ENCODE peak calls at places on chromosomes 11 and 22, in five cellular contexts. N is IMR-90, U is neuronal stem cell, Y is mesenchymal stem cell, H is H1. O is an unnamed sample.

GRCh38 chr22:45217806-45218205 is 22.9 kb downstream of the KIAA0930 start:
- DNase-seq in U (no peak), H (no peak), N (no peak), Y (no peak), O (no peak)

GRCh38 chr11:112227002-112227401 is 774 bp downstream of the PTS start:
- DNase-seq in Y (peak), N (peak), U (no peak), H (no peak), O (no peak)

GRCh38 chr22:45884201-45885067 is 92.5 kb downstream of the WNT7B start:
- DNase-seq in H (no peak), U (no peak), N (no peak), Y (no peak), O (peak)

GRCh38 chr22:22948651-22949611 is 61.3 kb downstream of the IGLL5 start:
- DNase-seq in N (peak), Y (no peak), H (no peak), U (no peak), O (no peak)

GRCh38 chr11:74493816-74494630 is 499 bp upstream of the LIPT2 start:
- DNase-seq in Y (no peak), U (no peak), H (no peak), N (peak), O (no peak)

GRCh38 chr11:27703453-27703852 is 3.2 kb upstream of the BDNF start:
- DNase-seq in N (peak), Y (peak), U (no peak), H (no peak), O (no peak)

GRCh38 chr11:24808173-24808572 is 311.3 kb downstream of the LUZP2 start:
- DNase-seq in H (no peak), N (no peak), U (no peak), Y (no peak), O (no peak)

GRCh38 chr22:37021710-37022482 is 2.4 kb downstream of the MPST start:
- DNase-seq in U (peak), H (peak), N (peak), Y (peak), O (no peak)

GRCh38 chr11:114296190-114296978 is at the start of gene NNMT:
- DNase-seq in Y (peak), U (no peak), H (no peak), N (peak), O (no peak)

GRCh38 chr11:117458275-117459120 is 130.8 kb downstream of the CEP164 start:
- DNase-seq in N (no peak), U (no peak), H (no peak), Y (no peak), O (no peak)

GRCh38 chr11:114929351-114929750 is 251.0 kb downstream of the NXPE2 start:
- DNase-seq in Y (no peak), H (no peak), N (no peak), U (no peak), O (no peak)

GRCh38 chr11:2526808-2527381 is 82.1 kb downstream of the KCNQ1 start:
- DNase-seq in N (no peak), H (peak), Y (no peak), U (no peak), O (peak)

GRCh38 chr11:134411887-134412507 is at the start of gene B3GAT1:
- DNase-seq in H (no peak), N (no peak), U (no peak), Y (no peak), O (no peak)

GRCh38 chr22:44616882-44617655 is 84.9 kb upstream of the PRR5 start:
- DNase-seq in H (no peak), Y (no peak), N (no peak), U (no peak), O (no peak)

GRCh38 chr22:20297414-20298109 is 22.3 kb downstream of the DGCR6L start:
- DNase-seq in U (no peak), Y (no peak), H (no peak), N (no peak), O (no peak)

GRCh38 chr11:72726266-72727220 is 25.7 kb downstream of the ARAP1 start:
- DNase-seq in H (no peak), U (no peak), Y (no peak), N (no peak), O (no peak)

GRCh38 chr11:82818399-82819043 is 81.7 kb downstream of the PRCP start:
- DNase-seq in H (no peak), Y (no peak), N (no peak), U (no peak), O (no peak)

GRCh38 chr22:29520851-29521250 is 32.7 kb downstream of the THOC5 start:
- DNase-seq in U (no peak), H (no peak), N (peak), Y (peak), O (no peak)

GRCh38 chr11:66495401-66495844 is 15.0 kb upstream of the BBS1 start:
- DNase-seq in U (no peak), H (peak), N (no peak), Y (no peak), O (peak)

GRCh38 chr11:32005786-32006406 is 85.0 kb upstream of the RCN1 start:
- DNase-seq in U (no peak), H (no peak), Y (no peak), N (peak), O (no peak)

GRCh38 chr22:25405854-25406509 is 158.5 kb upstream of the GRK3 start:
- DNase-seq in N (no peak), H (no peak), Y (no peak), U (no peak), O (no peak)

GRCh38 chr11:120666121-120666639 is 154.6 kb downstream of the GRIK4 start:
- DNase-seq in N (no peak), Y (no peak), U (no peak), H (no peak), O (peak)

GRCh38 chr11:86069408-86070086 is 663 bp upstream of the PICALM start:
- DNase-seq in U (no peak), N (peak), Y (peak), H (no peak), O (peak)
- H2BK15ac ChIP-seq in U (peak), N (peak), Y (peak), H (peak), O (no peak)

DNA sequence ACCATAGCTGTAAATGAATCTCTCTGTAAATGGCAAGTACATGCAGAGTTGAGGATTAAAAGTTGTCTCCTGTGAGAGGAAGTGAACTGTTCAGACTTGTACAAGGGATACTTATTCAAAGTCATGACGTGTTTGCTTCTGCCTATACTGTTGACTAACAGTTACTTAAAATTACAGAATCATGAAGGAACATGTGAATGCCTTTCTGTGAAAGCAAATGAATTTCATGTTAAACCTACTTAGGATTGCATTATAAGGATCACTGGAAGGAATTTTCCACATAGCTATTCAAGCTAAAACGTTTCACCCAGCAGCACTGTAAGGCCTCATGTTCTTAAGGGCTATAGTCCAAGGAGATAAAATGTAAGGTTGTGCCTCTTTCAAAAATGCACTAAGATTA is 93.4 kb upstream of the BIRC3 start:
- DNase-seq in H (no peak), N (peak), U (no peak), Y (peak), O (no peak)
- H2AFZ ChIP-seq in H (no peak), N (no peak), U (no peak), Y (no peak), O (no peak)

GRCh38 chr11:46977940-46978595 is 41.5 kb downstream of the CSTPP1 start:
- DNase-seq in N (peak), H (no peak), U (no peak), Y (peak), O (no peak)
- H2BK15ac ChIP-seq in N (peak), H (no peak), U (no peak), Y (no peak), O (no peak)

GRCh38 chr11:99509863-99510262 is 489.1 kb downstream of the CNTN5 start:
- DNase-seq in Y (no peak), H (no peak), N (no peak), U (no peak), O (no peak)
- H2AFZ ChIP-seq in Y (no peak), H (no peak), N (no peak), U (no peak), O (no peak)

DNA sequence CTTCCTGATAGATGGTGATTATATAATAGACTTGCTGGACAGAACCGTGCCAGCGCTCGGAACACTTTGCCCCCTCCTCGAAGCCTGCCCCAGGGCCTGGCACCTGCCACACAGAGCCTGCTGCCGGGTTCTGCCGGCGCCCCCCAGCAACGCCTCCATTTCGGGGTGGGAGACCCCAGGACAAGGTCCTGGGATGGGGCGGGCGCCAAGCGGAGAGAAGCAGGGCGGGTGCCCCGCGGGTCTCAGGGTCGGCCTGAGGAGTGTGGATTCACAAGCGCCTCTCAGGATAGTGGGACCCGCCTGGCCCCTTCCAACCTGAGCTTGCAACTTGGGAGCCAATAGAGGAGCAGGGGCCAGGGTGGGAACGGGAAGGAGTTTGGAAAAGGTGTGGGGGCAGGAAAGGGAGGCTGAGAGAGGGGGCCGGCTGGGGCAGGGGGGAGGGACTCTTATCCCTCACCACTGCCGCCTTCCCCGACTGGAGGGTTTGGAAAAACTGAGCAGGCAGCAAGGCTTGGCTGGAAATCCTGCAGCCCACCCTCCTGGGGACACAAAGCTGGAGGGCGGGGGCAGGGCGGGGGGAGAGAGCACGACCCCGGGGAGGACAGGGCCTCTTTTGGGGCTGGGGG is 3.3 kb upstream of the BCL9L start:
- DNase-seq in U (no peak), H (peak), Y (peak), N (peak), O (no peak)
- H2BK15ac ChIP-seq in U (peak), H (no peak), Y (peak), N (peak), O (no peak)

DNA sequence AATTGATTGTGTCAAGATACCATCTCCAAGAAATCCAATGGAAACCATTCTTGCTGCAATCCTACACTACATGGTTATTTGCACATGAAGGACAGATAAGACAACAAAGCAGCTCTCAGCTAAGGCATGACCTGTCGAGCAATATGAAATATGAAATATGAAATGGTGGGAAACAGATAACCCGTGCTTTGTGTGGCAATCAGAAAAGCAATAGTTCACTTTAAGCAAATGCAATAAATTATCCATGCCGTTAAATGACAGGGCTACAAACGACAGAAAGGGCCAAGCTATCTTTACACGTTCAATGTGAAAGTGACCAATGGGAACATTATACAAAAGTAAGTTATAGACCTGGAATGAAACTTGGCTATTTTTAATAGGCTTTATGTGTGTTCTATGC is 35.2 kb downstream of the KMT5B start:
- DNase-seq in H (no peak), U (no peak), Y (no peak), N (no peak), O (no peak)
- H2AFZ ChIP-seq in H (no peak), U (no peak), Y (no peak), N (no peak), O (no peak)

O was measured in H9.